ENCODE peak calls at places on chromosomes 13 and 19, in five cellular contexts. B is cardiac muscle cell, L is iPS DF 6.9, V is MM.1S, J is AG04450. S is an unnamed sample.

GRCh38 chr19:33905473-33905936 is 108.8 kb downstream of the KCTD15 start:
- DNase-seq in L (no peak), V (no peak), J (no peak), B (peak; percentile 22), S (no peak)

GRCh38 chr19:14722127-14722526 is 32.3 kb downstream of the ZNF333 start:
- DNase-seq in J (no peak), V (no peak), L (no peak), B (no peak), S (no peak)

GRCh38 chr13:52010890-52011689 is at the start of gene ATP7B:
- DNase-seq in J (no peak), L (no peak), V (peak; percentile 6), B (peak; percentile 52), S (peak; percentile 8)

GRCh38 chr19:15869109-15869555 is 28.7 kb downstream of the CYP4F2 start:
- DNase-seq in J (no peak), V (no peak), B (no peak), L (peak; percentile 7), S (no peak)

GRCh38 chr19:39126593-39127187 is 1.1 kb downstream of the PAK4 start:
- DNase-seq in B (no peak), J (no peak), L (no peak), V (no peak), S (no peak)

GRCh38 chr13:24187185-24187584 is 26.7 kb downstream of the SPATA13 start:
- DNase-seq in V (no peak), B (no peak), J (no peak), L (no peak), S (no peak)

GRCh38 chr19:14048439-14049153 is 13.3 kb downstream of the PALM3 start:
- DNase-seq in J (no peak), B (peak; percentile 45), L (no peak), V (peak; percentile 51), S (peak; percentile 55)

GRCh38 chr13:33290421-33290965 is 4.9 kb upstream of the STARD13 start:
- DNase-seq in B (no peak), L (no peak), J (no peak), V (no peak), S (no peak)

GRCh38 chr19:33373701-33374405 is at the start of gene CEBPG:
- DNase-seq in J (no peak), V (peak; percentile 66), B (peak; percentile 82), L (no peak), S (peak; percentile 59)

GRCh38 chr13:113034451-113035208 is 65.6 kb downstream of the MCF2L start:
- DNase-seq in B (peak; percentile 60), V (no peak), L (peak; percentile 35), J (peak; percentile 15), S (no peak)

GRCh38 chr13:51235756-51236564 is 13.8 kb downstream of the FAM124A start:
- DNase-seq in V (no peak), L (no peak), B (no peak), J (no peak), S (no peak)

GRCh38 chr13:34413538-34414210 is 528.4 kb upstream of the NBEA start:
- DNase-seq in V (no peak), L (no peak), B (no peak), J (no peak), S (no peak)

DNA sequence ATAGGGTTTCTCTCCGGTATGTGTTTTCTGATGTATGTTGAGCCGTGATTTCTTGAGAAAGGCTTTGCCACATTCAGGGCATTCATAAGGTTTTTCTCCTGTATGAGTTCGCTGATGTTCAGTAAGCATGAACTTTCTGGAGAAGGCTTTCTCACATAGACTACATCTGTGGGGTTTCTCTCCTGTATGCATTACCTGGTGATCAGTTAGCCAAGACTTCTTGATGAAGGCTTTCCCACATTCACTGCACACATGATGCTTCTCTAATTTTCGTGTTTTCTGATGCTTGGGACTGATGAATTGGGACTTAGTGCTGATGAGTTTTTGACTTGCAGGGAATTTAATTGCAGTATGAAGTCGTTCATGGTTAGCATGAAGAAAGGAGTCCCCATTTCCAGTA is 21.1 kb downstream of the ZNF350 start:
- DNase-seq in B (no peak), V (no peak), L (no peak), J (no peak), S (no peak)
- H3K9me3 ChIP-seq in B (no peaks in the 10 kb centered on the region), V (no peaks in the 10 kb centered on the region), L (peaks cover 1% of the 10 kb centered on the region), J (peaks cover 54% of the 10 kb centered on the region), S (peaks cover 61% of the 10 kb centered on the region)

DNA sequence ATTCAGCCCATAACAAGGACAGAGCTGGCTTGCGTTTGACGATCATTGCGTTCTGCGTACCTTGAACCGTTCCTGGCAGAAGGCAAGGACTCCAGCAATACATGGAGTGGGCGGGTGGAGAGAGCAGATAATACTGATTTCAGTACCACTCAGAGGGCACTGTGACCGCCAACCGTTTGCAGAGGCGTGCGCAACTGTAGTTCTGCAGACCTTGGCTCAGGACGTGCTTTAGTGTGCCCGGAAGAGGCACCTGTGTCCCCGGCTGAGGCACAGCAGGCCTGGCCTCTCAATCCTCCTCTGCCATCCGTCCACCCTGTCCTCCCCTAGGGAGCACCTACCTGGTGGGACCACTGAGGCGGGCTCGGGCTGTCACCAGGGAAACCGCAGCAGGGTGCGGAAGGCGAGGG is 117.6 kb upstream of the USP29 start:
- DNase-seq in L (no peak), B (no peak), V (no peak), J (no peak), S (no peak)
- H3K9me3 ChIP-seq in L (peaks cover 13% of the 10 kb centered on the region), B (no peaks in the 10 kb centered on the region), V (no peaks in the 10 kb centered on the region), J (peaks cover 64% of the 10 kb centered on the region), S (no peaks in the 10 kb centered on the region)

GRCh38 chr19:57623091-57623490 is 9.0 kb downstream of the ZNF134 start:
- DNase-seq in J (no peak), B (no peak), L (no peak), V (no peak), S (no peak)
- H3K9me3 ChIP-seq in J (peaks cover 78% of the 10 kb centered on the region), B (peaks cover 21% of the 10 kb centered on the region), L (peaks cover 33% of the 10 kb centered on the region), V (peaks cover 13% of the 10 kb centered on the region), S (peaks cover 53% of the 10 kb centered on the region)

GRCh38 chr19:57708641-57709354 is at the start of gene ZNF154:
- DNase-seq in J (peak; percentile 29), V (no peak), L (peak; percentile 73), B (peak; percentile 92), S (no peak)

GRCh38 chr19:57712222-57712621 is 3.2 kb upstream of the ZNF154 start:
- DNase-seq in L (no peak), B (no peak), V (no peak), J (no peak), S (no peak)

GRCh38 chr19:57709616-57710015 is 612 bp upstream of the ZNF154 start:
- DNase-seq in J (no peak), L (no peak), V (no peak), B (no peak), S (no peak)

GRCh38 chr19:57701625-57702024 is 7.4 kb downstream of the ZNF154 start:
- DNase-seq in J (no peak), L (no peak), V (no peak), B (no peak), S (no peak)

GRCh38 chr19:57706346-57706745 is 2.7 kb downstream of the ZNF154 start:
- DNase-seq in L (no peak), V (no peak), J (no peak), B (no peak), S (no peak)
- H3K9me3 ChIP-seq in L (peaks cover 2% of the 10 kb centered on the region), V (no peaks in the 10 kb centered on the region), J (peaks cover 72% of the 10 kb centered on the region), B (no peaks in the 10 kb centered on the region), S (peaks cover 25% of the 10 kb centered on the region)

GRCh38 chr13:70634893-70635292 is 526.6 kb upstream of the KLHL1 start:
- DNase-seq in B (no peak), J (no peak), L (no peak), V (no peak), S (no peak)
- H3K9me3 ChIP-seq in B (no peaks in the 10 kb centered on the region), J (no peaks in the 10 kb centered on the region), L (no peaks in the 10 kb centered on the region), V (no peaks in the 10 kb centered on the region), S (no peaks in the 10 kb centered on the region)

GRCh38 chr19:46085888-46086287 is 38.6 kb downstream of the IGFL3 start:
- DNase-seq in L (no peak), B (no peak), V (no peak), J (no peak), S (no peak)
- H3K9me3 ChIP-seq in L (no peaks in the 10 kb centered on the region), B (no peaks in the 10 kb centered on the region), V (no peaks in the 10 kb centered on the region), J (peaks cover 20% of the 10 kb centered on the region), S (peaks cover 5% of the 10 kb centered on the region)

DNA sequence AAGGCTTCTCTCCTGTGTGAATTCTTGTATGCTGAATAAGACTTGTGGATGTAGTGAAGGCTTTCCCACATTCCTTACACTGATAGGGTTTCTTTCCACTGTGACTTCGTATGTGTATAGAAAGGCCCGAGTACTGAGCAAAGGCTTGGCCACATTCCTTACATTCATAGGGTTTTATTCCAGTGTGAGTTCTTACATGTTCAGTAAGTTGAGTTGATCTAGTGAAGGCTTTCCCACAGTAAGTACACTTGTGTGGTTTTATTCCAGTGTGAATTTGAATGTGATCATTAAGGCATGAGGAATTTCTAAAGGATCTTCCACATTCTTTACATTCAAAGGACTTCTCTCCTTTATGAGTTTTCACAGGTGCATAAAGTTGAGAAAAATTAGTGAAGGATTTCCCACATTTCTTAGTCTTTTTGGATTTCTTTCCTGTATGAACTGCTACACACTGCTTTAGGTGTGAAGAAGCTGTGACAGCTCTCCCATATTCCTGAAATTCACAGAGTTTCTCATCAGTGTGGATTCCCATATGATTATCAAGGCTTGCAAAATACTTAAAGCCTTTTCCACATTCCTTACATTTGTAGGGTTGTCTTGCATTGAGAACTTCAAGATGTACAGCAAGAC is 10.4 kb downstream of the ZNF561 start:
- DNase-seq in V (no peak), L (no peak), B (no peak), J (no peak), S (no peak)
- H3K9me3 ChIP-seq in V (no peaks in the 10 kb centered on the region), L (peaks cover 2% of the 10 kb centered on the region), B (no peaks in the 10 kb centered on the region), J (peaks cover 47% of the 10 kb centered on the region), S (peaks cover 22% of the 10 kb centered on the region)

GRCh38 chr13:110236431-110236830 is 70.5 kb downstream of the COL4A1 start:
- DNase-seq in J (no peak), B (no peak), V (no peak), L (no peak), S (no peak)
- H3K9me3 ChIP-seq in J (no peaks in the 10 kb centered on the region), B (no peaks in the 10 kb centered on the region), V (no peaks in the 10 kb centered on the region), L (no peaks in the 10 kb centered on the region), S (no peaks in the 10 kb centered on the region)